ENCODE peak calls at places on chromosomes 5 and 9, in four cellular contexts. H, O, M and A are unnamed samples.
A peak's percentile ranks its signal among the peaks of the same experiment; 100 is the strongest.

GRCh38 chr5:129094924-129095797 is 612 bp downstream of the ISOC1 start:
- DNase-seq in O (peak; percentile 60), H (peak; percentile 36), M (peak; percentile 80), A (peak; percentile 80)

GRCh38 chr9:72441296-72442211 is 76.5 kb upstream of the ZFAND5 start:
- DNase-seq in M (no peak), H (peak; percentile 40), O (no peak), A (no peak)

GRCh38 chr5:133811168-133811567 is 157.3 kb downstream of the C5orf15 start:
- DNase-seq in M (no peak), H (no peak), O (no peak), A (no peak)

GRCh38 chr5:149217802-149218153 is 53.9 kb upstream of the AFAP1L1 start:
- DNase-seq in H (no peak), O (no peak), M (no peak), A (no peak)

GRCh38 chr9:132078369-132079356 is 1.0 kb downstream of the MED27 start:
- DNase-seq in H (no peak), M (peak; percentile 70), O (no peak), A (no peak)

GRCh38 chr9:126474201-126474765 is 139.4 kb upstream of the LMX1B start:
- DNase-seq in H (no peak), O (no peak), M (no peak), A (no peak)

GRCh38 chr9:137506702-137507171 is 43.5 kb downstream of the PNPLA7 start:
- DNase-seq in H (no peak), O (no peak), M (no peak), A (no peak)

GRCh38 chr5:141875795-141876627 is 2.2 kb downstream of the PCDH1 start:
- DNase-seq in H (no peak), M (peak; percentile 93), O (peak; percentile 65), A (no peak)

GRCh38 chr5:161535762-161536161 is 10.8 kb downstream of the GABRB2 start:
- DNase-seq in M (no peak), O (no peak), H (no peak), A (no peak)

GRCh38 chr9:127554966-127555829 is 56.9 kb upstream of the STXBP1 start:
- DNase-seq in O (no peak), M (no peak), H (no peak), A (no peak)
- TF ChIP-seq NR3C1 in O (no peak), M (no peak), H (no peak), A (no peak)

GRCh38 chr5:180077594-180078284 is 6.2 kb upstream of the RNF130 start:
- DNase-seq in M (no peak), O (no peak), H (no peak), A (no peak)

GRCh38 chr5:180080670-180081280 is 9.2 kb upstream of the RNF130 start:
- DNase-seq in H (no peak), O (no peak), M (no peak), A (no peak)

GRCh38 chr5:180075703-180076102 is 4.1 kb upstream of the RNF130 start:
- DNase-seq in M (no peak), O (no peak), H (no peak), A (no peak)

GRCh38 chr5:180079702-180080466 is 8.3 kb upstream of the RNF130 start:
- DNase-seq in H (no peak), M (no peak), O (no peak), A (no peak)

DNA sequence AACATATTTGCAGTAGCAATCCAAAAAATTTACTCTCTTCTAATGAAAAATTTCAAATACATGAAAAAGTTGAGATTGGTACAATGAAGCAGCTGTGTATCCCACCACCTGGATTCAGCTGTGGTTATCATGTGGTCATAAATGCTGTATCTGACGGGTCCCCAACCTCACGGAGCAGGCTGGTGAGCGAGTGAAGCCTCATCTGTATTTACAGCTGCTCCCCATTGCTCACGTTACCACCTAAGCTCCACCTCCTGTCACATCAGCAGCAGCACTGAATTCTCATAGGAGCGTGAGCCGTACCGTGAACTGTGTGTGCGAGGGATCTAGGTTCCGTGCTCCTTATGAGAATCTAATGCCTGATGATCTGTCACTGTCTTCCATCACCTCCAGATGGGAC is 6.8 kb upstream of the RNF130 start:
- DNase-seq in H (no peak), O (no peak), M (no peak), A (no peak)
- TF ChIP-seq HMGXB4 in H (no peak), O (no peak), M (no peak), A (no peak)

GRCh38 chr5:80255425-80255751 is 460 bp downstream of the SERINC5 start:
- DNase-seq in M (peak; percentile 66), H (peak; percentile 51), O (peak; percentile 54), A (no peak)
- TF ChIP-seq NR3C1 in M (no peak), H (no peak), O (no peak), A (no peak)

GRCh38 chr5:154501566-154501965 is 23.5 kb upstream of the HAND1 start:
- DNase-seq in M (no peak), O (peak; percentile 41), H (no peak), A (no peak)

GRCh38 chr5:154505567-154505966 is 27.5 kb upstream of the HAND1 start:
- DNase-seq in M (no peak), O (peak; percentile 36), H (no peak), A (no peak)

GRCh38 chr5:154503698-154504039 is 25.6 kb upstream of the HAND1 start:
- DNase-seq in O (no peak), H (no peak), M (no peak), A (no peak)

GRCh38 chr5:154498597-154499393 is 20.8 kb upstream of the HAND1 start:
- DNase-seq in O (no peak), M (no peak), H (no peak), A (no peak)

DNA sequence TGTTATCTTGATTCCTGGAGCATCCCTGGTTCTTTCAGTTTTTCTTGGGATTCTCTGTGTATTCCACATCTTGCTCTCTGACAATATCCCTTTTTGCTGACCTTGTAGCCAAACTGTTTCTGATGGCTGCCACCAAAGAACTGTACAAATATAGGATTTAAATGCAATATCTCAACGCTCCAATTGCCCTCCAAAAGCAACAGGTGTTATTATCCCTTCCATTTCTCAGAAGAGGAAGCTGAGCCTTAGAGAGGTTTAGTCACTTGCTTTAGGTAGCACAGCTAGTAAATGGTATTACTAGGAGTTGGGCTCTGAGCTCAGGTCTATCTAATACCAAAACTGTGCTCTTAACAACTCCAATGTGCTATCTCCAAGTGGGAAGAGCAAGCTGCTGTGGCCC is 24.2 kb upstream of the HAND1 start:
- DNase-seq in H (no peak), M (no peak), O (no peak), A (no peak)
- TF ChIP-seq HMGXB4 in H (no peak), M (no peak), O (no peak), A (no peak)

GRCh38 chr5:121968910-121969607 is 7.3 kb downstream of the SRFBP1 start:
- DNase-seq in O (no peak), M (peak; percentile 15), H (peak; percentile 73), A (no peak)
- TF ChIP-seq NR3C1 in O (no peak), M (no peak), H (no peak), A (no peak)

GRCh38 chr5:10335711-10336470 is 17.6 kb upstream of the MARCHF6 start:
- DNase-seq in O (no peak), M (no peak), H (no peak), A (peak; percentile 28)

GRCh38 chr5:10337986-10338385 is 15.5 kb upstream of the MARCHF6 start:
- DNase-seq in M (no peak), O (no peak), H (no peak), A (no peak)

GRCh38 chr5:10343486-10343885 is 10.0 kb upstream of the MARCHF6 start:
- DNase-seq in H (no peak), M (no peak), O (no peak), A (no peak)

GRCh38 chr5:10337107-10337506 is 16.4 kb upstream of the MARCHF6 start:
- DNase-seq in M (no peak), O (no peak), H (no peak), A (no peak)

DNA sequence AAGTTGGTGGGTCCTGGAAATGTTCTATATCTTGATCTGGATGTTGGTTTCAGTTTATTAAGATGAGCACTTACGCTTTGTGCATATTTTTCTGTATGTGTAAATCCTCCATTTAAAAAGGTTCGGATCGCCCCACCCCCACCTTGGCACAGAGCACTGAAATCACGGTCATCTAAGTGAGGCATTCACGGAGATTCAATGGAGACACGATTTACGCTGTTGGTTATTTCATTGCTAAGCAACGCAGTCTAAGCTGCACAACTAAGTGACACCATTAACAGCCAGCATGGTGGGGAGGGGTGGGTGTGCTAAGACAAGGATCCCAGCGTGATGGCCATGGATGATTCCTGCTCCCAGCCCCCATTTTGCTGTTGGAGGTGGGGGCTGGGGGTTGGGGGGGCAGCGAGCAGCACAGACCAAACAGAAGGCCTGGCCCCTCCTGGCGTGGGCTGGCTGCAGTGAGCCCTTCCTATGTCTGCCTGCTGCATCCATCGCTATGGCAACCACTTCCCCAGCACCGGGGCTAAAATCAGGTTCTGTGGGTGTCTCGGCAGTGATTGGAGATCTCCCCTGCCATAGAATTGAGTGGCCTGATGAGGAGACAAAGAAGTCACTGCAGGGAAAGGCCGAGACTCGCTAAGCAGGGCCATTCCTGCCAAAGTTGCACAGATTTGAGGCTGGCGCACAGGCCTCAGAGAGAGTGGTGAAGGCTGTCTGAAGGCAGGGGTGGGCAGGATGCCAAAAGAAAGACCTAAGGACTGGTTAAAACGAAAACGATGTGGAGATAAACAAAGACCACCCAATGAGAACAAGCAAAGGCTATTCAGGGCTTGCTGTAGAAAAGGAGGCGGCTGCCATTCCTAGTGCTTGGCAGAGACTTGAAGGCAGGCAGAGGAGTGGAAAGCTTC is 14.2 kb upstream of the MARCHF6 start:
- DNase-seq in O (peak; percentile 34), H (no peak), M (no peak), A (no peak)
- TF ChIP-seq HMGXB4 in O (no peak), H (no peak), M (no peak), A (no peak)